ENCODE peak calls at places on chromosomes 7 and 10, in nine cellular contexts. B is EH; K is T-helper 9 cell; V is HCT116; C is uterus; O is neural progenitor cell; I is activated T-helper 9 cell treated with anti-CD3 and anti-CD28 coated beads, Interleukin-2, amount 50 U/mL, for 16 hours; R is A549; F is posterior vena cava. G is an unnamed sample.

GRCh38 chr7:151918444-151918843 is 37.8 kb upstream of the GALNTL5 start:
- DNase-seq in B (no peak), K (no peak), V (no peak), C (no peak), O (no peak), I (no peak), R (no peak), F (no peak), G (no peak)

GRCh38 chr7:144027070-144027469 is 21.7 kb upstream of the OR2A5 start:
- DNase-seq in B (peak), K (no peak), V (peak), C (no peak), O (peak), I (no peak), R (no peak), F (no peak), G (no peak)

GRCh38 chr7:140242057-140243031 is 65.6 kb upstream of the KDM7A start:
- DNase-seq in B (no peak), K (no peak), V (no peak), C (no peak), O (no peak), I (no peak), R (no peak), F (peak), G (no peak)

GRCh38 chr10:94402204-94403033 is at the start of gene TBC1D12:
- DNase-seq in B (peak), K (peak), V (peak), C (peak), O (peak), I (no peak), R (peak), F (peak), G (peak)

GRCh38 chr7:132773527-132773956 is 197.3 kb upstream of the PLXNA4 start:
- DNase-seq in B (peak), K (no peak), V (no peak), C (no peak), O (no peak), I (no peak), R (no peak), F (no peak), G (no peak)

GRCh38 chr7:140676303-140676702 is 3.6 kb downstream of the ADCK2 start:
- DNase-seq in B (no peak), K (no peak), V (no peak), C (no peak), O (no peak), I (no peak), R (no peak), F (peak), G (no peak)

GRCh38 chr7:41696323-41696916 is 6.5 kb downstream of the INHBA start:
- DNase-seq in B (peak), K (no peak), V (peak), C (peak), O (peak), I (no peak), R (peak), F (peak), G (peak)

GRCh38 chr7:52831321-52831720 is 204.1 kb upstream of the POM121L12 start:
- DNase-seq in B (no peak), K (no peak), V (no peak), C (no peak), O (no peak), I (no peak), R (no peak), F (no peak), G (no peak)

GRCh38 chr10:80148166-80148805 is 15.8 kb downstream of the PLAC9 start:
- DNase-seq in B (no peak), K (no peak), V (no peak), C (no peak), O (no peak), I (no peak), R (no peak), F (peak), G (no peak)